ENCODE peak calls at places on chromosomes 6 and 20, in eight cellular contexts. Y is breast epithelium, Z is AG10803, J is uterus, C is heart right ventricle, T is fibroblast of pulmonary artery, N is hepatocyte, A is transverse colon. K is an unnamed sample.

GRCh38 chr6:15994814-15995459 is 133.9 kb upstream of the MYLIP start:
- DNase-seq in T (no peak), J (no peak), C (no peak), Y (no peak), N (no peak), Z (no peak), A (no peak), K (no peak)

GRCh38 chr6:24520929-24521546 is 26.3 kb downstream of the ALDH5A1 start:
- DNase-seq in C (peak), J (no peak), Z (peak), N (peak), T (peak), A (peak), Y (no peak), K (peak)

GRCh38 chr6:81751388-81752083 is 945 bp downstream of the TENT5A start:
- DNase-seq in Y (peak), T (peak), A (peak), Z (peak), J (peak), C (peak), N (peak), K (peak)

GRCh38 chr6:144883915-144884314 is 598.8 kb downstream of the UTRN start:
- DNase-seq in N (no peak), Z (no peak), Y (no peak), J (no peak), T (no peak), A (no peak), C (no peak), K (no peak)

GRCh38 chr6:56842602-56843475 is 112.1 kb upstream of the BEND6 start:
- DNase-seq in J (peak), T (peak), N (peak), Z (peak), Y (no peak), C (peak), A (peak), K (peak)

GRCh38 chr6:40931927-40932326 is 107.1 kb downstream of the UNC5CL start:
- DNase-seq in N (no peak), Z (peak), J (no peak), T (peak), C (no peak), Y (no peak), A (no peak), K (no peak)

GRCh38 chr6:81624443-81624842 is 128.0 kb downstream of the TENT5A start:
- DNase-seq in Z (peak), Y (no peak), T (peak), N (no peak), J (no peak), C (no peak), A (no peak), K (peak)

GRCh38 chr6:47209632-47210031 is 100.1 kb downstream of the TNFRSF21 start:
- DNase-seq in A (no peak), J (no peak), C (peak), Y (no peak), N (no peak), Z (peak), T (peak), K (peak)

GRCh38 chr6:160049346-160049745 is 72.3 kb upstream of the SLC22A1 start:
- DNase-seq in A (no peak), Z (no peak), T (no peak), Y (peak), C (no peak), N (no peak), J (no peak), K (no peak)

GRCh38 chr6:134911532-134911931 is 38.4 kb downstream of the ALDH8A1 start:
- DNase-seq in N (no peak), C (no peak), Y (no peak), Z (peak), J (no peak), T (peak), A (no peak), K (peak)

GRCh38 chr6:88982720-88983119 is 19.3 kb upstream of the RNGTT start:
- DNase-seq in Z (peak), N (peak), J (peak), A (no peak), Y (no peak), C (no peak), T (peak), K (peak)

GRCh38 chr6:120230008-120230407 is 880.4 kb upstream of the MAN1A1 start:
- DNase-seq in J (no peak), N (no peak), C (no peak), Z (no peak), Y (no peak), T (no peak), A (no peak), K (no peak)

GRCh38 chr6:107421696-107422256 is 37.6 kb downstream of the PDSS2 start:
- DNase-seq in J (no peak), Z (no peak), T (no peak), N (no peak), Y (no peak), C (no peak), A (no peak), K (no peak)

GRCh38 chr6:85396159-85396808 is 53.6 kb upstream of the NT5E start:
- DNase-seq in Y (no peak), A (no peak), Z (no peak), N (no peak), J (no peak), C (no peak), T (no peak), K (no peak)

GRCh38 chr6:14074723-14075503 is 42.7 kb upstream of the CD83 start:
- DNase-seq in J (peak), T (peak), C (no peak), Z (peak), N (peak), Y (no peak), A (no peak), K (peak)

GRCh38 chr6:124964084-124964763 is 2.0 kb downstream of the RNF217 start:
- DNase-seq in Z (peak), A (peak), T (peak), J (peak), N (peak), C (no peak), Y (no peak), K (no peak)

GRCh38 chr6:44270526-44271405 is 516 bp downstream of the TMEM151B start:
- DNase-seq in N (peak), C (no peak), J (no peak), Z (no peak), T (no peak), A (no peak), Y (no peak), K (no peak)

GRCh38 chr6:6881438-6882267 is 226.1 kb upstream of the RREB1 start:
- DNase-seq in Y (peak), Z (no peak), A (no peak), J (no peak), C (no peak), N (peak), T (no peak), K (no peak)

GRCh38 chr6:135837735-135838449 is 13.6 kb upstream of the PDE7B start:
- DNase-seq in T (no peak), A (no peak), N (no peak), Z (no peak), J (no peak), Y (no peak), C (no peak), K (no peak)

GRCh38 chr20:43949741-43950618 is 35.3 kb downstream of the TOX2 start:
- DNase-seq in J (no peak), C (peak), T (no peak), A (peak), Z (no peak), Y (no peak), N (no peak), K (peak)

GRCh38 chr20:19786311-19786710 is 28.3 kb downstream of the RIN2 start:
- DNase-seq in A (peak), J (no peak), Y (no peak), Z (peak), N (no peak), T (peak), C (peak), K (peak)

GRCh38 chr6:159038914-159039884 is 5.6 kb downstream of the TAGAP start:
- DNase-seq in N (peak), J (no peak), A (no peak), Z (peak), T (no peak), C (no peak), Y (no peak), K (no peak)

GRCh38 chr6:143034689-143035334 is 25.9 kb upstream of the AIG1 start:
- DNase-seq in T (no peak), A (peak), N (no peak), Z (no peak), C (no peak), J (no peak), Y (no peak), K (no peak)

GRCh38 chr20:45309075-45309474 is 976 bp upstream of the MATN4 start:
- DNase-seq in N (no peak), T (no peak), J (no peak), Z (no peak), A (no peak), Y (no peak), C (no peak), K (no peak)

GRCh38 chr20:1274485-1275313 is 8.6 kb downstream of the SNPH start:
- DNase-seq in Z (no peak), C (no peak), A (no peak), N (peak), T (no peak), Y (no peak), J (no peak), K (no peak)

GRCh38 chr20:64142546-64142945 is 21.7 kb upstream of the MYT1 start:
- DNase-seq in J (no peak), C (no peak), T (no peak), Z (no peak), A (no peak), Y (no peak), N (no peak), K (no peak)

GRCh38 chr6:78492351-78493010 is 374.9 kb upstream of the IRAK1BP1 start:
- DNase-seq in Z (peak), C (no peak), T (no peak), Y (no peak), A (no peak), J (no peak), N (no peak), K (peak)

GRCh38 chr20:14148042-14148441 is 152.7 kb downstream of the MACROD2 start:
- DNase-seq in A (no peak), T (peak), Y (no peak), J (no peak), C (no peak), N (no peak), Z (no peak), K (peak)

GRCh38 chr20:52179331-52180166 is 12.0 kb downstream of the ZFP64 start:
- DNase-seq in J (no peak), A (no peak), Y (no peak), C (no peak), T (no peak), Z (peak), N (no peak), K (no peak)

GRCh38 chr6:42819803-42820508 is 38.1 kb downstream of the BICRAL start:
- DNase-seq in N (no peak), A (no peak), C (no peak), Y (no peak), T (peak), J (no peak), Z (peak), K (no peak)

GRCh38 chr6:44016131-44016870 is 111.0 kb downstream of the MRPL14 start:
- DNase-seq in Y (no peak), A (no peak), T (peak), Z (peak), N (no peak), C (no peak), J (peak), K (peak)

GRCh38 chr6:2026133-2026532 is 219.3 kb downstream of the GMDS start:
- DNase-seq in N (no peak), J (no peak), T (no peak), Y (no peak), C (no peak), A (no peak), Z (no peak), K (no peak)

GRCh38 chr20:58014628-58015315 is 213.7 kb downstream of the ANKRD60 start:
- DNase-seq in Y (no peak), C (no peak), N (no peak), T (no peak), J (no peak), A (no peak), Z (no peak), K (no peak)

GRCh38 chr6:84340422-84340821 is 113.0 kb upstream of the CEP162 start:
- DNase-seq in T (no peak), A (no peak), Y (no peak), N (no peak), C (no peak), J (no peak), Z (no peak), K (no peak)

GRCh38 chr6:154567695-154568220 is 57.3 kb upstream of the CNKSR3 start:
- DNase-seq in J (no peak), T (no peak), N (no peak), Y (no peak), C (no peak), Z (no peak), A (no peak), K (no peak)

GRCh38 chr6:30960907-30961673 is 20.3 kb downstream of the MUCL3 start:
- DNase-seq in J (no peak), C (no peak), Z (peak), Y (no peak), A (no peak), T (peak), N (no peak), K (peak)

GRCh38 chr6:164690241-164690640 is 619.2 kb downstream of the C6orf118 start:
- DNase-seq in T (no peak), N (no peak), Y (no peak), J (no peak), A (no peak), C (no peak), Z (no peak), K (no peak)

GRCh38 chr20:3818155-3819151 is 1.9 kb upstream of the AP5S1 start:
- DNase-seq in C (no peak), N (peak), T (peak), Y (no peak), A (peak), J (peak), Z (peak), K (peak)

GRCh38 chr20:662289-663192 is 9.5 kb upstream of the SRXN1 start:
- DNase-seq in T (no peak), N (no peak), A (no peak), J (no peak), C (no peak), Y (no peak), Z (no peak), K (no peak)

GRCh38 chr6:18596529-18596835 is 209.3 kb downstream of the RNF144B start:
- DNase-seq in A (no peak), J (no peak), Z (no peak), C (no peak), T (no peak), N (no peak), Y (no peak), K (no peak)
- TF ChIP-seq CTCF in A (no peak), J (no peak), Z (no peak), C (no peak), T (no peak), N (no peak), Y (no peak), K (no peak)

GRCh38 chr6:131761061-131761761 is 46.6 kb upstream of the ENPP1 start:
- DNase-seq in J (no peak), Y (no peak), A (no peak), C (no peak), Z (peak), N (no peak), T (peak), K (peak)
- TF ChIP-seq CTCF in J (no peak), Y (no peak), A (no peak), C (no peak), Z (no peak), N (no peak), T (no peak), K (no peak)

GRCh38 chr20:54506643-54507042 is 31.2 kb downstream of the DOK5 start:
- DNase-seq in N (no peak), Z (no peak), A (no peak), Y (no peak), T (no peak), C (no peak), J (no peak), K (no peak)
- TF ChIP-seq CTCF in N (no peak), Z (no peak), A (no peak), Y (no peak), T (no peak), C (no peak), J (no peak), K (no peak)

GRCh38 chr6:109441069-109441816 is 719 bp downstream of the SMPD2 start:
- DNase-seq in N (peak), J (peak), C (peak), T (peak), A (peak), Y (no peak), Z (peak), K (no peak)
- TF ChIP-seq CTCF in N (peak), J (no peak), C (peak), T (peak), A (peak), Y (peak), Z (peak), K (peak)

DNA sequence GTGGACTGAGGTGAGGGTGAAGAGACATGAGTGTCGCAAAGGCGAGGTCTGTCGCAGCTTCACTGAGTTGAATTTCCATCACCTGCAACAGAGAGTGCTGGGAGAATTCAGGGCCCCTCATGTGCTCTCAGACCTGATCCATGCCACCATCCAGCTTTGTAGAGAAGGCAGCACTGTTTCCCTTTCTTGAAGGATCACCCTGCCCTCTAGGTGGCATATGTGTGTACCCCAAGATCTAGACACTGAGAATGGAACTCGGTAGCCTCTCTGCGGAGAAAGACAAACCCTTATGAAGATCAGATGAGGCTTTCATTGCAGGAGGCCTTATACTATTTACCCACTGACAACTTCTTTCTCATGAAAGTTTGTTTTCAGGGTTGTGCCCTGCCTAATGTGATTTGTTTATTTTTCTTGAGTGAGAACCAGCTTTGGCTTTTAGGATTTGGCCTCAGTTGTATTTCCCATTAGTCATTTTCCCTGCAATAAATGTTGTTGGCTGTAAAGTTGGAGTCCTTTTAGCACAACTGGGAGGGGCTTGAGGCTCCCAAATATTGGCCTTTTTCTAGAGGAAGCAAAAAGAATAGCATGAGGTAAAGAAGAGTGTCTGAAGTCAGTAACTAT is 811.3 kb downstream of the DHX35 start:
- DNase-seq in C (no peak), T (no peak), J (no peak), A (no peak), Z (peak), N (no peak), Y (no peak), K (no peak)
- TF ChIP-seq CTCF in C (no peak), T (no peak), J (no peak), A (no peak), Z (no peak), N (no peak), Y (no peak), K (no peak)

DNA sequence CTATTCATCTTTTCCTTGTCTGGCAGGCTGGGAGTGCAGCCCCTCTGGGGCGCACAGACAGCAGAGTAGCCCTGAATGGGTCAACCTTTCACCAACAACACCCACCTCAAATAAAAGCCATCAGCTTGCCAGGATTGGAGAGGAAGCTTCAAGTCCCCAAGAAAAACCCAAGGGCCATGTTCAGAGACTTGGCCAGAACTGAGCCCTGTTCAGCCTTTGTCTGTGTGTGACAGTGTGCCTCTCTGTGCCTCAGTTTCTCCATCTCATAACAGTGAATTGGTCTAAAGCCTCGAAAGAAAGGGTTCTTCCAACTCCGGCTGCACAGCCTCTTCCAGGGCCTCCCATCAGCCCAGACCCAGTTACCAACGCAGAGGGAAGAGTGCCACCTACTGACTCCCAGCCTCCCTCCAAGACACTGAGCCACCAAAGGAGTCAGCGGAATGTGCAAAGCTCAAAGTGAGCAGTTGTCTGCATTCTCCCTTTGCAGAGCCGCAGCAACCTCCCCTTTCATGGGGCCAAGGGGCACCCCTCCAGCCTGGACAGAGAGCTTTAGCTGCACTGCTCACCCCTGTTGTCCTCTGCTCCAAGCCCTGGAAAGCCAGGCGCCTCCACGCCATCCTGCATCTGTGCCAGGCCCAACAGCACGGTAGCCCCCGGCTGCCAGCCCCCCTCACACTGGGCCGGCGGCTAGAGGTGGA is 82.7 kb upstream of the TOP1 start:
- DNase-seq in C (peak), Z (peak), N (peak), Y (no peak), T (peak), A (peak), J (peak), K (peak)
- TF ChIP-seq CTCF in C (peak), Z (peak), N (peak), Y (peak), T (peak), A (peak), J (peak), K (peak)

K was measured in brain microvascular endothelial cell.